ENCODE peak calls at places on chromosome 22, in seven cellular contexts. C, N, M, S, Z, K and I are unnamed samples.
A peak's percentile ranks its signal among the peaks of the same experiment; 100 is the strongest.

GRCh38 chr22:41285820-41286638 is at the start of gene RANGAP1:
- DNase-seq in S (peak; percentile 96), C (peak; percentile 100), K (peak; percentile 99), N (peak; percentile 96), M (peak; percentile 99), Z (peak; percentile 100), I (peak; percentile 99)

GRCh38 chr22:41280065-41280464 is 5.9 kb downstream of the RANGAP1 start:
- DNase-seq in Z (no peak), K (no peak), N (no peak), C (no peak), S (no peak), M (no peak), I (no peak)

GRCh38 chr22:27032121-27032761 is 374.9 kb downstream of the MIAT start:
- DNase-seq in N (no peak), K (peak; percentile 87), S (no peak), Z (peak; percentile 27), M (no peak), C (peak; percentile 11), I (no peak)

GRCh38 chr22:42805998-42806481 is 51.0 kb downstream of the ARFGAP3 start:
- DNase-seq in M (no peak), Z (no peak), C (peak; percentile 31), K (no peak), S (no peak), N (no peak), I (no peak)

GRCh38 chr22:43293259-43293658 is 49.9 kb downstream of the SCUBE1 start:
- DNase-seq in K (no peak), Z (peak; percentile 77), M (no peak), S (no peak), N (no peak), C (no peak), I (no peak)

GRCh38 chr22:42343551-42344081 is 73.2 kb upstream of the TCF20 start:
- DNase-seq in N (no peak), K (peak; percentile 76), C (peak; percentile 81), M (peak; percentile 73), Z (peak; percentile 56), S (peak; percentile 13), I (no peak)

GRCh38 chr22:16915711-16916110 is 90.5 kb upstream of the XKR3 start:
- DNase-seq in K (no peak), C (no peak), N (no peak), S (no peak), M (no peak), Z (peak; percentile 73), I (peak; percentile 53)

GRCh38 chr22:18126606-18127005 is 16.0 kb downstream of the TUBA8 start:
- DNase-seq in Z (no peak), C (no peak), K (no peak), M (no peak), S (no peak), N (no peak), I (no peak)

GRCh38 chr22:24325105-24325757 is 54.6 kb downstream of the SPECC1L start:
- DNase-seq in S (peak; percentile 47), Z (peak; percentile 93), C (peak; percentile 48), M (peak; percentile 68), N (no peak), K (peak; percentile 54), I (peak; percentile 79)

GRCh38 chr22:36756031-36756430 is 19.9 kb downstream of the IFT27 start:
- DNase-seq in N (no peak), M (no peak), C (no peak), S (no peak), Z (no peak), K (no peak), I (no peak)

GRCh38 chr22:40668611-40669390 is 10.5 kb upstream of the MCHR1 start:
- DNase-seq in Z (peak; percentile 89), N (peak; percentile 31), K (peak; percentile 43), S (peak; percentile 55), M (peak; percentile 65), C (peak; percentile 35), I (no peak)

GRCh38 chr22:32309585-32310251 is 47.9 kb upstream of the RFPL3 start:
- DNase-seq in S (no peak), K (peak; percentile 35), C (no peak), N (no peak), Z (no peak), M (no peak), I (no peak)

GRCh38 chr22:39135092-39135896 is 17.2 kb downstream of the CBX7 start:
- DNase-seq in Z (peak; percentile 45), C (peak; percentile 87), K (peak; percentile 91), S (peak; percentile 72), N (peak; percentile 7), M (peak; percentile 77), I (peak; percentile 67)

GRCh38 chr22:46942816-46943783 is 180.7 kb downstream of the TBC1D22A start:
- DNase-seq in S (no peak), N (no peak), Z (no peak), K (no peak), M (no peak), C (no peak), I (no peak)

GRCh38 chr22:46774456-46775363 is 12.3 kb downstream of the TBC1D22A start:
- DNase-seq in M (no peak), N (no peak), Z (no peak), C (no peak), K (no peak), S (no peak), I (peak; percentile 86)

GRCh38 chr22:17232406-17232805 is 13.2 kb upstream of the ADA2 start:
- DNase-seq in C (peak; percentile 29), N (no peak), Z (no peak), S (no peak), M (no peak), K (peak; percentile 42), I (no peak)

GRCh38 chr22:46748948-46749681 is 11.1 kb upstream of the CERK start:
- DNase-seq in C (no peak), S (peak; percentile 25), M (no peak), Z (peak; percentile 73), K (no peak), N (no peak), I (no peak)

GRCh38 chr22:39316440-39317083 is 2.9 kb downstream of the RPL3 start:
- DNase-seq in N (peak; percentile 60), M (peak; percentile 91), C (peak; percentile 88), S (peak; percentile 86), Z (peak; percentile 95), K (peak; percentile 81), I (peak; percentile 83)

GRCh38 chr22:37751449-37752188 is 54.8 kb downstream of the TRIOBP start:
- DNase-seq in Z (no peak), S (peak; percentile 31), K (no peak), M (no peak), C (no peak), N (no peak), I (no peak)

GRCh38 chr22:42913874-42914510 is 56.9 kb upstream of the ARFGAP3 start:
- DNase-seq in Z (no peak), N (no peak), K (no peak), S (no peak), M (peak; percentile 68), C (no peak), I (no peak)

GRCh38 chr22:31291716-31292644 is at the start of gene PIK3IP1:
- DNase-seq in M (peak; percentile 92), Z (peak; percentile 91), C (peak; percentile 92), K (peak; percentile 98), S (peak; percentile 73), N (peak; percentile 51), I (peak; percentile 94)
- H3K27ac ChIP-seq in M (peak within 1 kb of the TSS; percentile 77), Z (peak within 1 kb of the TSS; percentile 56), C (no peak within 1 kb of the TSS), K (no peak within 1 kb of the TSS), S (no peak within 1 kb of the TSS), N (no peak within 1 kb of the TSS), I (peak within 1 kb of the TSS; percentile 88)

DNA sequence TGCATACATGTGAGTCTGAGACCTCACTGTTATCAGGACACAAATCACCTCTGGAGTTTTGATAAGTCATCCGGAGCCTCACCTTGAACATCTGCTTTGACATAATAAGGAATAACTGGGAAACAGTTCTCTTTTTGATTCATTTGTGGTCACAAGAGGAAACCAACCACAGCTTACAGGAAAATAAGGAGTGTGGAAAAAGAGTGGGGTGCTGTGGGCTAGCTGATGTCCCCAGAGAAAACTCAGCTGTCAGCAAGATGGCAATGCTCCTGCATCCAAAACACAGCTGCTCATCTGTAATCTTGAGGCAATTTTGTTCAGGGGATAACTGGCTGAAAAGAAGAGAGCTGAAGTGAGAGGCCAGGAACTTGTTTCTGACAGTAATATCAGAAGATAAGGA is 416.4 kb upstream of the SYN3 start:
- DNase-seq in N (no peak), S (no peak), K (no peak), C (no peak), Z (no peak), M (no peak), I (no peak)
- H3K4me1 ChIP-seq in N (no peaks in the 10 kb centered on the region), S (no peaks in the 10 kb centered on the region), K (peaks cover 34% of the 10 kb centered on the region), C (peaks cover 27% of the 10 kb centered on the region), Z (peaks cover 12% of the 10 kb centered on the region), M (peaks cover 6% of the 10 kb centered on the region), I (peaks cover 5% of the 10 kb centered on the region)

GRCh38 chr22:19543970-19544708 is 19.9 kb upstream of the CLDN5 start:
- DNase-seq in K (no peak), Z (no peak), S (no peak), M (no peak), C (no peak), N (no peak), I (no peak)
- TF ChIP-seq EZH2phosphoT487 in K (no peak), Z (no peak), S (no peak), M (no peak), C (no peak), N (no peak), I (no peak)

GRCh38 chr22:25976346-25976745 is 192.9 kb upstream of the SEZ6L start:
- DNase-seq in K (no peak), N (no peak), M (no peak), S (no peak), Z (no peak), C (no peak), I (no peak)
- H3K27ac ChIP-seq in K (no peak overlapping the region), N (no peak overlapping the region), M (no peak overlapping the region), S (no peak overlapping the region), Z (no peak overlapping the region), C (no peak overlapping the region), I (no peak overlapping the region)

DNA sequence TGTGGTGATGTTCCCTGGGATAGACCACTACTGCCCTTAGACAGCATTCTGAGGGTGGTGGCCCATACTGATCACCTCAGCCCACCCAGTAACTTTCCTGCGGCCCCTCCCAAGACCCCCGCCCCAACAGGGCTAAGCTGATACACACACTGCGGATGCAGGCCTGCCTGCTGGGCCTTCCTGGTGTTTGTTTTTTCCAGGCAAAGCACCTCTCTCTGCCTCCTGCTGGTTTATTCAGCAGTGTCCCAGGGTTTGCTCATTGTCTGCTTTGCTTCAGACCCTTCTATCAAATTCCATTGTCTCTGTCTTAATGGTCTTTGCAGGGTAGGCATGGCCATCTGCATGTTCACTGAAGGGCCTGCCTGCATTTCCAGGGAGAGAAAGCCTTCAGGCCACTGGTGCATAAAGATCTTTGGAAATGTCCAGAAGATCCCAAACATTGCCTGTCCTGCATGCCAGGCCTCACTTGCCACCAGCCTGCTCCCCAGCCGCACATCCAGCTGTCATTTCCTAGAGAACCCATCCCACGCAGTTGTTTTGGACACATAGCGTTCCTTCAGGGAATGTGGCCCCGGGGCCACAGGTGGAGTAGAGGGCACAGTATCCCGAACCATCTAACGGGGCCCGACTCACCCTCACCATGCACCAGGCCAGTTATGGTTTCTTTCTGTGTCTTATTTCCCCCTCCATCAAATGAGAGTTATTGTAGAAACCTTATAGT is 50.2 kb downstream of the BCR start:
- DNase-seq in Z (no peak), K (peak; percentile 76), M (no peak), S (no peak), N (no peak), C (peak; percentile 74), I (no peak)
- H3K4me1 ChIP-seq in Z (peaks cover 49% of the 10 kb centered on the region), K (peaks cover 61% of the 10 kb centered on the region), M (peaks cover 18% of the 10 kb centered on the region), S (peaks cover 22% of the 10 kb centered on the region), N (peaks cover 9% of the 10 kb centered on the region), C (peaks cover 42% of the 10 kb centered on the region), I (no peaks in the 10 kb centered on the region)